ENCODE peak calls at places on chromosomes 3 and 15, in seven cellular contexts. H is AG10803; Q is nephron progenitor cell; V is fibroblast of villous mesenchyme; X is ascending aorta; P is CD8-positive, alpha-beta T cell; Y is heart left ventricle. C is an unnamed sample.

GRCh38 chr3:48047841-48048456 is 31.7 kb upstream of the MAP4 start:
- DNase-seq in H (no peak), Q (no peak), V (peak; percentile 40), X (no peak), P (no peak), Y (no peak), C (no peak)

GRCh38 chr15:45307230-45307924 is 55.3 kb downstream of the SLC28A2 start:
- DNase-seq in H (peak; percentile 60), Q (no peak), V (peak; percentile 54), X (no peak), P (no peak), Y (no peak), C (no peak)

GRCh38 chr15:56659197-56659596 is 74.1 kb downstream of the ZNF280D start:
- DNase-seq in H (no peak), Q (no peak), V (no peak), X (no peak), P (no peak), Y (no peak), C (no peak)

GRCh38 chr3:128804017-128804816 is 75.2 kb upstream of the ACAD9 start:
- DNase-seq in H (peak; percentile 18), Q (no peak), V (peak; percentile 84), X (no peak), P (peak; percentile 67), Y (no peak), C (no peak)

GRCh38 chr3:13544293-13544831 is 4.6 kb upstream of the FBLN2 start:
- DNase-seq in H (peak; percentile 92), Q (no peak), V (peak; percentile 66), X (no peak), P (peak; percentile 84), Y (no peak), C (no peak)

GRCh38 chr3:52650437-52650836 is 35.3 kb downstream of the PBRM1 start:
- DNase-seq in H (no peak), Q (no peak), V (peak; percentile 64), X (no peak), P (no peak), Y (no peak), C (no peak)

GRCh38 chr3:52015431-52016256 is 19.9 kb upstream of the RPL29 start:
- DNase-seq in H (no peak), Q (no peak), V (no peak), X (no peak), P (no peak), Y (no peak), C (no peak)

GRCh38 chr15:28106294-28107110 is 7.4 kb upstream of the OCA2 start:
- DNase-seq in H (no peak), Q (peak; percentile 71), V (peak; percentile 5), X (no peak), P (no peak), Y (no peak), C (no peak)

GRCh38 chr15:62450061-62450460 is 285.0 kb upstream of the C2CD4B start:
- DNase-seq in H (no peak), Q (no peak), V (no peak), X (no peak), P (no peak), Y (no peak), C (no peak)

GRCh38 chr15:73902121-73903020 is 23.9 kb upstream of the LOXL1 start:
- DNase-seq in H (no peak), Q (no peak), V (no peak), X (no peak), P (no peak), Y (no peak), C (no peak)

GRCh38 chr3:178714971-178715832 is 179.0 kb downstream of the KCNMB2 start:
- DNase-seq in H (no peak), Q (no peak), V (no peak), X (no peak), P (no peak), Y (no peak), C (no peak)

GRCh38 chr3:43391621-43392020 is 105.3 kb downstream of the SNRK start:
- DNase-seq in H (no peak), Q (no peak), V (no peak), X (no peak), P (no peak), Y (no peak), C (no peak)

GRCh38 chr3:43389388-43390254 is 103.3 kb downstream of the SNRK start:
- DNase-seq in H (no peak), Q (no peak), V (peak; percentile 77), X (peak; percentile 61), P (peak; percentile 89), Y (peak; percentile 60), C (no peak)

GRCh38 chr3:43388188-43388587 is 101.8 kb downstream of the SNRK start:
- DNase-seq in H (no peak), Q (no peak), V (no peak), X (no peak), P (no peak), Y (no peak), C (no peak)

GRCh38 chr3:43390255-43390588 is 103.9 kb downstream of the SNRK start:
- DNase-seq in H (no peak), Q (no peak), V (no peak), X (no peak), P (no peak), Y (no peak), C (no peak)

GRCh38 chr3:43388909-43389308 is 102.6 kb downstream of the SNRK start:
- DNase-seq in H (no peak), Q (no peak), V (peak; percentile 28), X (no peak), P (no peak), Y (no peak), C (no peak)
- TF ChIP-seq CTCF in H (no peak), Q (no peak), V (no peak), X (no peak), P (no peak), Y (no peak), C (no peak)

GRCh38 chr15:26082069-26082832 is 219.1 kb upstream of the ATP10A start:
- DNase-seq in H (peak; percentile 94), Q (peak; percentile 97), V (peak; percentile 93), X (peak; percentile 90), P (peak; percentile 96), Y (peak; percentile 97), C (peak; percentile 78)
- TF ChIP-seq CTCF in H (peak; percentile 1), Q (no peak), V (no peak), X (no peak), P (no peak), Y (no peak), C (no peak)

GRCh38 chr3:55481067-55481917 is 5.8 kb downstream of the WNT5A start:
- DNase-seq in H (peak; percentile 94), Q (peak; percentile 57), V (peak; percentile 88), X (no peak), P (no peak), Y (peak; percentile 38), C (no peak)
- TF ChIP-seq CTCF in H (peak; percentile 4), Q (no peak), V (no peak), X (no peak), P (no peak), Y (no peak), C (no peak)

GRCh38 chr15:84400820-84401219 is 165.2 kb downstream of the GOLGA6L4 start:
- DNase-seq in H (no peak), Q (no peak), V (no peak), X (no peak), P (no peak), Y (no peak), C (no peak)
- TF ChIP-seq CTCF in H (no peak), Q (no peak), V (no peak), X (no peak), P (no peak), Y (no peak), C (no peak)

GRCh38 chr3:32148356-32148755 is 41.9 kb downstream of the GPD1L start:
- DNase-seq in H (no peak), Q (no peak), V (no peak), X (no peak), P (no peak), Y (no peak), C (no peak)

GRCh38 chr3:32157600-32158264 is 51.3 kb downstream of the GPD1L start:
- DNase-seq in H (peak; percentile 12), Q (no peak), V (no peak), X (no peak), P (no peak), Y (peak; percentile 61), C (no peak)

GRCh38 chr3:32153414-32154016 is 47.1 kb downstream of the GPD1L start:
- DNase-seq in H (no peak), Q (no peak), V (no peak), X (no peak), P (no peak), Y (no peak), C (no peak)

GRCh38 chr3:32155117-32155516 is 48.7 kb downstream of the GPD1L start:
- DNase-seq in H (no peak), Q (no peak), V (no peak), X (no peak), P (no peak), Y (no peak), C (no peak)

DNA sequence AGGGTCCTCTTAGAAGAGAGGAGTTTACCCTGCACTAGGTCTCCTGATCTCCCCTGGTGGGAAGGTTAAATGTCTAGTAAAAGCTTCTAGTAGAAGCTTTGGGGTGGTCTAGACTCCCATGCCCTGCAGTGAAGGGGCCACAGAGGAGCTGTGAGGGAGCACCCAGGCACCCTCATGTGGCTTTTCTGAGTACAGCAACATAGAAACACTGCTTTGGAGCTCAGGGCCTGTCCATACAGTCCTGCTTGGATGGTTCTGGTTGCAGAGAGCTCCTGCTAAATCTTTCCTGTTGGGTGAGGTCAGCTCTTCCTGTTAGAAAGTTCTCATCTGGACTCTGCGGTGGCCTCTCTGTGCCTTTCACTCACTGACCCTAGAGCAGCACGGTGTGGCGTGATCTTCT is 47.8 kb downstream of the GPD1L start:
- DNase-seq in H (no peak), Q (no peak), V (peak; percentile 25), X (no peak), P (no peak), Y (no peak), C (no peak)
- TF ChIP-seq CTCF in H (peak; percentile 19), Q (peak; percentile 12), V (peak; percentile 63), X (no peak), P (no peak), Y (no peak), C (no peak)

DNA sequence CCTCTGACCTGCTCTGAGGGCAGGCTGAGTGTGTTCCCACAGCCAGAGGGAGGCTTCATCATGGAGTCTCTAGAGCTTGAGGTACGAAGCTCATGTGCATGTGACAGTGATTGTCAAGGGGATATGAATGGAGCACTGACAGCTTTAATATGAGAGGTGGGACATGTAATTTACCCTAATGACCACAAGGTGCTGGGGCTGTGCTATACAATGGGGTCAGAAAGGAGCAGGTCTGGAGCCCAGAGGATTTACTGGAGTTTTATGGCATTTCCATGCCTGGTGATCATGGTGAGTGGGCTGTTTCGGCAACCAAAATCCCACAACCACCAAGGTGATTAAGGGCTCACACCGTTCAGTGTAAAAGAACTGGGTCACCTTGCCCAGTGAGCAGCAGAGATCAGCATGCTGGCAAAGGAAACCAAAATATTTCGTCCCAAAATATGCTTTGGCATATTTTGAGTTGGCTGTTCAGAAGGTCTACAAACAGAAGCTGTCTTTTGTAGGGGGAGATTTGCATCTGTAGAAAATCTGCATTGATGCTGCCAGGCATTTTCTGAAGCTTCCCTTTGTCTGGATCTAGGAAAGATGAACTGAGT is 40.1 kb upstream of the RASGRF1 start:
- DNase-seq in H (no peak), Q (no peak), V (no peak), X (no peak), P (no peak), Y (no peak), C (no peak)
- TF ChIP-seq CTCF in H (no peak), Q (no peak), V (peak; percentile 30), X (no peak), P (no peak), Y (peak; percentile 30), C (no peak)

C was measured in activated B cell treated with CpG ODN at 0.5 μM for 24 hours.